ENCODE peak calls at places on chromosomes 3 and 15, in ten cellular contexts. B, Y, W, S, O, H, R, A, G and D are unnamed samples.

GRCh38 chr3:50582083-50582482 is 12.8 kb downstream of the HEMK1 start:
- DNase-seq in B (no peak), Y (no peak), W (no peak), S (no peak), O (no peak), H (peak; percentile 81), R (no peak), A (no peak), G (no peak), D (no peak)

GRCh38 chr15:90664650-90665287 is 52.4 kb upstream of the BLM start:
- DNase-seq in B (no peak), Y (no peak), W (no peak), S (no peak), O (no peak), H (peak; percentile 80), R (peak; percentile 40), A (no peak), G (peak; percentile 41), D (no peak)

GRCh38 chr3:100910986-100911385 is 82.2 kb downstream of the ABI3BP start:
- DNase-seq in B (no peak), Y (no peak), W (no peak), S (no peak), O (no peak), H (no peak), R (no peak), A (no peak), G (no peak), D (no peak)

GRCh38 chr15:44038801-44039200 is 156.3 kb downstream of the FRMD5 start:
- DNase-seq in B (peak; percentile 58), Y (no peak), W (no peak), S (peak; percentile 35), O (no peak), H (no peak), R (no peak), A (no peak), G (no peak), D (no peak)

GRCh38 chr15:63856711-63857458 is 23.1 kb upstream of the HERC1 start:
- DNase-seq in B (no peak), Y (no peak), W (no peak), S (no peak), O (no peak), H (no peak), R (no peak), A (no peak), G (no peak), D (no peak)

GRCh38 chr3:183560607-183561006 is 5.1 kb upstream of the KLHL6 start:
- DNase-seq in B (peak; percentile 46), Y (peak; percentile 16), W (no peak), S (no peak), O (peak; percentile 52), H (no peak), R (no peak), A (no peak), G (no peak), D (no peak)

GRCh38 chr15:58222698-58223097 is 84.5 kb downstream of the AQP9 start:
- DNase-seq in B (no peak), Y (no peak), W (no peak), S (no peak), O (no peak), H (no peak), R (no peak), A (no peak), G (no peak), D (no peak)

GRCh38 chr3:53709256-53709655 is 137.0 kb downstream of the CHDH start:
- DNase-seq in B (no peak), Y (no peak), W (peak; percentile 57), S (no peak), O (no peak), H (no peak), R (no peak), A (no peak), G (no peak), D (no peak)

GRCh38 chr3:52150860-52151259 is 3.4 kb downstream of the POC1A start:
- DNase-seq in B (no peak), Y (no peak), W (no peak), S (no peak), O (no peak), H (no peak), R (no peak), A (no peak), G (no peak), D (no peak)

GRCh38 chr3:52149726-52150125 is 4.5 kb downstream of the POC1A start:
- DNase-seq in B (no peak), Y (no peak), W (no peak), S (no peak), O (no peak), H (no peak), R (no peak), A (no peak), G (no peak), D (no peak)

GRCh38 chr3:52147804-52148203 is 6.4 kb downstream of the POC1A start:
- DNase-seq in B (no peak), Y (no peak), W (no peak), S (no peak), O (no peak), H (peak; percentile 22), R (no peak), A (no peak), G (no peak), D (no peak)

GRCh38 chr3:52149021-52149420 is 5.2 kb downstream of the POC1A start:
- DNase-seq in B (no peak), Y (no peak), W (no peak), S (no peak), O (no peak), H (peak; percentile 38), R (no peak), A (no peak), G (no peak), D (no peak)

GRCh38 chr3:52150357-52150756 is 3.9 kb downstream of the POC1A start:
- DNase-seq in B (no peak), Y (no peak), W (no peak), S (no peak), O (no peak), H (no peak), R (no peak), A (no peak), G (no peak), D (no peak)
- H3K36me3 ChIP-seq in B (no peaks in the 10 kb centered on the region), Y (peaks cover 30% of the 10 kb centered on the region), W (no peaks in the 10 kb centered on the region), S (peaks cover 56% of the 10 kb centered on the region), O (no peaks in the 10 kb centered on the region), H (no peaks in the 10 kb centered on the region), R (no peaks in the 10 kb centered on the region), A (no peaks in the 10 kb centered on the region), G (no peaks in the 10 kb centered on the region), D (peaks cover 4% of the 10 kb centered on the region)

DNA sequence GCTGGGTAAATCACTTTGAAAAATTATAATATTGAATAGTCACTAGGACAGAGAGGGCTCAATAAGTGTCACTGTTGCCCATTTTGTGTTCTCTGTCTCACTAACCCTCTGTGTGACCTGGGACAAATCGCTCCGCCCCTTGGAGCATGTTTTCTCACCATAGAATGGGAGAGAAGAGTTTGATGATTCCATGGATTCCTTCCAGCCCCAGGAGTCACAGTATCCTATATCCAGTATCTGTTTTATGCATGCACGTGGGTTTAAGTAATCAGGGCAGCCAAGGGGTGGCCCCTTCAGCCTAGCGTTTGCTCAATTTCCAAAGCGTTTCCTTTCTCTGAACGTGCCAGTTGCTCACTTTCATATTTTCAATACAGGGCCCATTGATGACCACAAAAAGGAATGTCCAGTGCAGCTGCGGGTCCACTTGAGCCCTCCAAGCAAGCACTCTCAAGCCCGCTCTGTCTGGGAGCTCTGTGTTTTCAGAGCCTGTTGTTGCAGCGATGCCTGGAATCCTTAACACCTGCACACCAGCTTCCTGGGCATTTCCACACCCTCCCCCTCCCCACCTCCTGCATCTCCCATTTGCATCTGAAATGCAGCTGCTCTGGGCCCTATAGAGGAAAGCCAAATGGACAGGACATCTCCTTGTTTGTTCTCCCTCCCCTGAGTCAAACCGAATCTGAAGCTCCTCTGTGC is 164.4 kb upstream of the LPP start:
- DNase-seq in B (no peak), Y (peak; percentile 81), W (peak; percentile 90), S (peak; percentile 67), O (no peak), H (no peak), R (no peak), A (no peak), G (no peak), D (no peak)
- H3K4me3 ChIP-seq in B (no peak overlapping the region), Y (no peak overlapping the region), W (no peak overlapping the region), S (no peak overlapping the region), O (no peak overlapping the region), H (no peak overlapping the region), R (no peak overlapping the region), A (no peak overlapping the region), G (no peak overlapping the region), D (no peak overlapping the region)

DNA sequence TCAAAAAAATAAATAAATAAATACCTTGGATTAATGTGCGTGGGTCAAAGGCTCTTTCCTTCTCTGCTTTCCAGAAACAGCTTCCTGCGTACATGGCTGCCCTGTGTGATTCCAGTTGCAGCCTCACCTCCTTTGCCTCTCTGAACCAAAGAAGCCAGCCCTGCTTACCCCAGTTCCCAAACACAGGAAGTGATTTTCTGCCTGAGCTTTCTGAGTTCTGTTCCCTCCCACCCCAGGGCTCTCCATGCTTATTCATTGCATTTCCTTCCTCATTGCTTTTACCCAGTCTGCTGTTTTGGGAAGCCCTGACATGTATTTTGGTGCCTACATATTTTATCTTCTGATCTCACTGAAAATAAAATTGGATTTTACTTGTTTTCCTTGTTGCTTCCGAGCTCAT is 15.4 kb downstream of the ZSCAN2 start:
- DNase-seq in B (no peak), Y (no peak), W (no peak), S (no peak), O (no peak), H (no peak), R (peak; percentile 9), A (no peak), G (no peak), D (no peak)
- H3K36me3 ChIP-seq in B (peaks cover 7% of the 10 kb centered on the region), Y (peaks cover 7% of the 10 kb centered on the region), W (peaks cover 8% of the 10 kb centered on the region), S (peaks cover 40% of the 10 kb centered on the region), O (peaks cover 8% of the 10 kb centered on the region), H (peaks cover 8% of the 10 kb centered on the region), R (peaks cover 6% of the 10 kb centered on the region), A (no peaks in the 10 kb centered on the region), G (peaks cover 9% of the 10 kb centered on the region), D (peaks cover 22% of the 10 kb centered on the region)

GRCh38 chr15:67092726-67093125 is 27.3 kb downstream of the SMAD3 start:
- DNase-seq in B (no peak), Y (no peak), W (no peak), S (no peak), O (no peak), H (no peak), R (no peak), A (no peak), G (no peak), D (no peak)

GRCh38 chr15:67091966-67092677 is 26.7 kb downstream of the SMAD3 start:
- DNase-seq in B (no peak), Y (no peak), W (no peak), S (no peak), O (no peak), H (no peak), R (no peak), A (no peak), G (no peak), D (no peak)

GRCh38 chr15:67089218-67090193 is 24.1 kb downstream of the SMAD3 start:
- DNase-seq in B (no peak), Y (no peak), W (no peak), S (no peak), O (peak; percentile 15), H (peak; percentile 58), R (peak; percentile 60), A (no peak), G (no peak), D (no peak)

GRCh38 chr15:67091073-67091965 is 25.9 kb downstream of the SMAD3 start:
- DNase-seq in B (peak; percentile 73), Y (no peak), W (no peak), S (no peak), O (no peak), H (peak; percentile 93), R (peak; percentile 72), A (no peak), G (peak; percentile 79), D (no peak)

DNA sequence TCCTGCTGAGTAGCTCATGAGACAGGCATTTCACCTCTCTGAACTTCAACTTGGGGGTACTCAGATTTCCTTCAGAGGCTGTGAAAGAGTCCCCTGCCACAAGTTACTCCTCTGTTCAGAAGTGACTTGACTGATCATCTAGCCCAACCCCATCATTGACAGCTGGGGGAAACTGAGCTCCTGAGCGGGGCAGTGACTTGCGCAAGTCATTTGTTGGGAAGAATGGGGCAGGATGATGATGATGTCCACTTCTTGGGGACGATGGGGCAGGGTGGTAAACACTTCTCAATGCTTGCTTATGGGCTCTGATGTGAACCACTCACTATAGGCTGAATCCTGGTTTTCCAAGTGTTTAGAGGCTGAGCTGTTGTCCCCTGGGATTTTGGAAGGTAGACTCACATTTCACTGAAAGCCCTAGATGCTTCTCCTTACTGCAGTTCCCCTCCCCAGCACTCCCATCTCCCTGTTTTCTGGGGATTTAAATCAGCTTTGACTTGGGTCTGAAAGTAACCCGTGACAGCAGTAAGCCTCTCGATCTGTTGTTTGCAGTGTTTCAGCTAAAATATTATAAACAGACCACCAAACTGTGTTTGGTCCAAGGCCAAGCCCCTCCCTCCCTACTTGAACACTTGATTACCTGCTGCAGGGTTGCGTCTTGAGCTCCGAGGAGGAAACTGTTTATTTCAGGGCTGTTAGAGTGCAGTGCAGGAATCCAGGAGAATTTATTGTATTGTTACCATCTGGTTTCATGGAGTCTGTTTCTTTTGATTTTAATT is 25.1 kb downstream of the SMAD3 start:
- DNase-seq in B (no peak), Y (no peak), W (no peak), S (no peak), O (no peak), H (no peak), R (no peak), A (no peak), G (no peak), D (no peak)
- H3K4me3 ChIP-seq in B (no peak overlapping the region), Y (no peak overlapping the region), W (no peak overlapping the region), S (no peak overlapping the region), O (no peak overlapping the region), H (peak overlapping the region; percentile 9), R (no peak overlapping the region), A (peak overlapping the region; percentile 2), G (no peak overlapping the region), D (peak overlapping the region; percentile 1)